ENCODE peak calls at places on chromosomes 13 and 19, in seven cellular contexts. M is tibial nerve; P is mesothelial cell of epicardium; Z is T-helper 17 cell; I is AG09309; W is heart right ventricle; U is activated CD4-positive, alpha-beta T cell treated with anti-CD3 and anti-CD28 coated beads, Interleukin-2, amount 50 U/mL, for 48 hours. F is an unnamed sample.

GRCh38 chr13:110215606-110216005 is 91.4 kb downstream of the COL4A1 start:
- DNase-seq in I (no peak), P (no peak), U (no peak), Z (no peak), W (no peak), M (no peak), F (no peak)

GRCh38 chr13:83618966-83619365 is 263.3 kb downstream of the SLITRK1 start:
- DNase-seq in M (no peak), I (peak), P (no peak), Z (no peak), U (no peak), W (no peak), F (no peak)

GRCh38 chr13:62360609-62361008 is 945.0 kb upstream of the PCDH20 start:
- DNase-seq in M (no peak), U (no peak), W (no peak), I (no peak), Z (no peak), P (no peak), F (no peak)

GRCh38 chr13:39448831-39449230 is 154.2 kb downstream of the LHFPL6 start:
- DNase-seq in P (no peak), Z (no peak), I (no peak), U (no peak), M (no peak), W (peak), F (no peak)

GRCh38 chr19:35265126-35265995 is 3.4 kb upstream of the USF2 start:
- DNase-seq in M (no peak), Z (no peak), W (no peak), P (no peak), I (no peak), U (no peak), F (peak)

GRCh38 chr19:53101518-53101917 is 1.7 kb downstream of the ZNF160 start:
- DNase-seq in Z (no peak), P (no peak), I (no peak), W (no peak), U (no peak), M (no peak), F (no peak)

GRCh38 chr19:30881281-30881680 is 468.0 kb downstream of the TSHZ3 start:
- DNase-seq in M (no peak), I (no peak), P (peak), Z (no peak), W (no peak), U (no peak), F (no peak)

GRCh38 chr13:26600345-26600761 is 42.9 kb downstream of the WASF3 start:
- DNase-seq in M (peak), W (no peak), Z (no peak), I (no peak), U (no peak), P (no peak), F (peak)

GRCh38 chr19:41479757-41480191 is 36.8 kb downstream of the ERICH4 start:
- DNase-seq in W (peak), M (no peak), Z (no peak), P (no peak), U (no peak), I (no peak), F (no peak)

GRCh38 chr13:60412909-60413616 is 16.0 kb downstream of the TDRD3 start:
- DNase-seq in I (no peak), W (no peak), U (no peak), M (no peak), Z (no peak), P (no peak), F (no peak)

GRCh38 chr13:25291691-25292090 is 4.4 kb upstream of the MTMR6 start:
- DNase-seq in M (no peak), Z (no peak), U (no peak), W (no peak), I (no peak), P (no peak), F (no peak)

F was measured in fibroblast of gingiva.